ENCODE peak calls at places on chromosome 14, in five cellular contexts. G, S, C, P and Q are unnamed samples.

GRCh38 chr14:90740081-90740480 is 76.1 kb downstream of the TTC7B start:
- DNase-seq in S (no peak), C (no peak), G (no peak), P (peak), Q (no peak)

GRCh38 chr14:75523771-75524171 is 1.5 kb downstream of the BATF start:
- DNase-seq in S (peak), G (no peak), P (no peak), C (no peak), Q (no peak)

GRCh38 chr14:97380539-97380941 is 583.4 kb downstream of the VRK1 start:
- DNase-seq in P (peak), S (no peak), C (no peak), G (no peak), Q (no peak)

GRCh38 chr14:60161176-60162107 is 3.8 kb downstream of the DHRS7 start:
- DNase-seq in S (peak), C (no peak), G (no peak), P (peak), Q (no peak)

GRCh38 chr14:84937044-84937443 is 592.9 kb upstream of the FLRT2 start:
- DNase-seq in S (no peak), G (no peak), P (no peak), C (no peak), Q (no peak)

GRCh38 chr14:74619672-74620131 is 7.7 kb upstream of the LTBP2 start:
- DNase-seq in P (peak), C (peak), G (peak), S (peak), Q (peak)

GRCh38 chr14:99075061-99075460 is 196.9 kb downstream of the BCL11B start:
- DNase-seq in G (no peak), P (no peak), C (no peak), S (no peak), Q (no peak)

GRCh38 chr14:69539631-69540410 is 34.9 kb downstream of the CCDC177 start:
- DNase-seq in G (no peak), C (no peak), S (peak), P (peak), Q (no peak)

GRCh38 chr14:85531594-85532391 is 1.8 kb downstream of the FLRT2 start:
- DNase-seq in S (peak), G (peak), P (peak), C (no peak), Q (no peak)

GRCh38 chr14:74941676-74942097 is 13.7 kb downstream of the PGF start:
- DNase-seq in S (peak), P (peak), C (no peak), G (peak), Q (no peak)

GRCh38 chr14:52918486-52918885 is 32.4 kb downstream of the FERMT2 start:
- DNase-seq in G (no peak), P (no peak), C (no peak), S (peak), Q (no peak)

GRCh38 chr14:101595887-101596721 is 34.8 kb downstream of the DIO3 start:
- DNase-seq in C (no peak), P (no peak), G (no peak), S (no peak), Q (peak)

GRCh38 chr14:45649051-45649450 is 396.0 kb upstream of the MIS18BP1 start:
- DNase-seq in S (no peak), G (no peak), C (no peak), P (no peak), Q (no peak)

GRCh38 chr14:24407608-24408325 is 9.0 kb downstream of the NYNRIN start:
- DNase-seq in G (no peak), S (no peak), P (peak), C (no peak), Q (no peak)

GRCh38 chr14:53848851-53849250 is 107.8 kb downstream of the BMP4 start:
- DNase-seq in C (no peak), G (no peak), S (no peak), P (no peak), Q (no peak)

GRCh38 chr14:95862243-95862642 is 14.4 kb upstream of the TUNAR start:
- DNase-seq in C (no peak), G (no peak), S (no peak), P (no peak), Q (no peak)

GRCh38 chr14:26738571-26738970 is 140.7 kb upstream of the NOVA1 start:
- DNase-seq in S (no peak), C (no peak), G (no peak), P (no peak), Q (no peak)

GRCh38 chr14:54697806-54698205 is 130.9 kb downstream of the SAMD4A start:
- DNase-seq in S (no peak), C (no peak), P (no peak), G (no peak), Q (no peak)

GRCh38 chr14:50741571-50741970 is 73.5 kb upstream of the SAV1 start:
- DNase-seq in P (no peak), C (peak), S (peak), G (no peak), Q (peak)

GRCh38 chr14:62189698-62190097 is 427.5 kb downstream of the SNAPC1 start:
- DNase-seq in P (peak), G (peak), S (peak), C (peak), Q (no peak)

GRCh38 chr14:20690848-20691640 is 2.5 kb downstream of the ANG start:
- DNase-seq in P (peak), S (peak), G (peak), C (peak), Q (peak)

GRCh38 chr14:37045340-37046061 is 126.9 kb downstream of the SLC25A21 start:
- DNase-seq in C (no peak), S (no peak), G (no peak), P (no peak), Q (no peak)

GRCh38 chr14:77622562-77622961 is 6.1 kb upstream of the SPTLC2 start:
- DNase-seq in G (no peak), P (no peak), S (no peak), C (no peak), Q (no peak)

GRCh38 chr14:70086685-70087379 is 101.9 kb downstream of the SLC8A3 start:
- DNase-seq in P (peak), C (peak), G (no peak), S (peak), Q (peak)

GRCh38 chr14:68956728-68957127 is 22.4 kb downstream of the ACTN1 start:
- DNase-seq in S (peak), P (no peak), G (no peak), C (peak), Q (no peak)

GRCh38 chr14:71362920-71363584 is 455.8 kb downstream of the PCNX1 start:
- DNase-seq in C (no peak), S (no peak), G (no peak), P (no peak), Q (no peak)

GRCh38 chr14:74414793-74415437 is 11.1 kb downstream of the SYNDIG1L start:
- DNase-seq in S (no peak), G (no peak), P (peak), C (no peak), Q (no peak)

GRCh38 chr14:69716483-69717187 is 50.3 kb upstream of the SRSF5 start:
- DNase-seq in C (peak), S (peak), P (no peak), G (no peak), Q (no peak)

GRCh38 chr14:85463512-85463911 is 66.4 kb upstream of the FLRT2 start:
- DNase-seq in G (no peak), C (no peak), P (no peak), S (no peak), Q (no peak)

GRCh38 chr14:61889914-61890351 is 127.7 kb downstream of the SNAPC1 start:
- DNase-seq in G (no peak), P (no peak), C (no peak), S (no peak), Q (no peak)

GRCh38 chr14:91059576-91060471 is 617 bp downstream of the RPS6KA5 start:
- DNase-seq in P (peak), S (no peak), G (no peak), C (no peak), Q (no peak)

GRCh38 chr14:96225745-96226151 is 21.1 kb downstream of the BDKRB2 start:
- DNase-seq in C (no peak), S (no peak), P (no peak), G (no peak), Q (peak)

GRCh38 chr14:69629225-69630127 is 18.1 kb downstream of the SUSD6 start:
- DNase-seq in P (no peak), S (no peak), G (no peak), C (no peak), Q (no peak)

GRCh38 chr14:52315355-52315718 is 1.2 kb downstream of the PTGER2 start:
- DNase-seq in P (no peak), G (no peak), S (no peak), C (no peak), Q (no peak)

GRCh38 chr14:78074546-78074945 is 95.6 kb upstream of the NRXN3 start:
- DNase-seq in C (no peak), P (no peak), S (no peak), G (no peak), Q (no peak)

GRCh38 chr14:88868558-88869159 is 44.2 kb downstream of the TTC8 start:
- DNase-seq in C (peak), S (no peak), P (no peak), G (no peak), Q (no peak)

GRCh38 chr14:73752297-73752992 is 38.3 kb upstream of the PNMA1 start:
- DNase-seq in S (peak), C (peak), P (peak), G (peak), Q (no peak)

GRCh38 chr14:31206536-31207286 is 882 bp downstream of the HECTD1 start:
- DNase-seq in G (peak), C (no peak), S (no peak), P (peak), Q (no peak)

GRCh38 chr14:72476657-72477499 is 417.0 kb downstream of the DPF3 start:
- DNase-seq in C (peak), P (no peak), G (no peak), S (peak), Q (peak)
- H3K4me3 ChIP-seq in C (no peak), P (no peak), G (no peak), S (no peak), Q (no peak)

GRCh38 chr14:59020382-59020781 is 168.1 kb upstream of the DAAM1 start:
- DNase-seq in S (peak), G (no peak), C (peak), P (no peak), Q (no peak)
- TF ChIP-seq CTCF in S (peak), G (no peak), C (peak), P (peak), Q (peak)

DNA sequence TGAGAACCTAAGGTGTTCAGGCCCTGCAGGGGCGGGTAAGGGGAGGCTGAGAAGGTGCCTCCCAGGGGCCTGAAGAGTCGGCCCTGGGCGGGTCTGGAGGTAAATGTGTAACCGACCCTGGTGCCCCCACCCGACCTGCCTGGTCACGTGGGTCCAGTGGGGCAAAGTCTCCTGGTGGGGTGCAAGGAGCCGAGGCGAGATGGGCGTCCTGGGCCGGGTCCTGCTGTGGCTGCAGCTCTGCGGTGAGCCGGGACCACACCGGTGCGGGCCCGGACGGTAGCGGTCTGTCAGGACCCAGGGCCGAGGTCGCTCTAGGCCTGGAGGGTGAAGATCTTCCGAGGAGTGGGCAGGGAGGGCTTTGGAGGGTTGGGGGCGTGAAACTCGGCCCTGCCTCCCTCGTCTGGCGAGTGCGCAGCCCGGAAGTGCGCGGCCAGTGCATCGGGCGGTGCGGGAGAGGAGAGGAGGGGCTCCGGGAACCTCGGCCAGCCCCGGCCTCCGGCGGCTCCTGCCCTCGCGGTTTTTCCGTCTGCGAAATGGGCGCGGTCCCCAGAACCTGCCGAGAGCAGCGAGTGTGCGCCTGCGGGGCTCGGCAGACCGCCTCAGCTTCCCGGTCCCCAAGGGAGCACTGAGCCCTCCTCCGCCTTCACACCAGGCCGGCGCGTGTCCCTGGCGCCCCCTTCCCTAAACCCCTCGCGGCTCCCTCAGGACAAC is at the start of gene AMN:
- DNase-seq in G (no peak), C (no peak), P (no peak), S (no peak), Q (no peak)
- H3K4me3 ChIP-seq in G (no peak), C (peak), P (peak), S (no peak), Q (no peak)

DNA sequence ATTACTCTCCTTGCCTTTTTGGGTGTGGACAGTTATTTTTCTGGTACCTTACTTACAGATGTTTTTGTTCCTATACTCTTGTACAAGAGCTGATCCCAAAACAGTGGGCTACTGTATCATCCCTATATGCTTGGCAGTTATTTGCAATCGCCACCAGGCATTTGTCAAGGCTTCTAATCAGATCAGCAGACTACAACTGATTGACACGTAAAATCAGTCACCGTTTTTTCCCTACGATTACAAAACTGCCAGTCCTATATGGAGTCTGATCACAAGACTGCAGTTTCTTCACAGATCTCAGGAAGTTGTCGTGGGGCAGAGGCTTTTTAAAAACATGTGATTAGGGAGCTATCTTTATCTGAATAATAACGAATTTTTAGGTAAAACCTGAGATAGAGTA is 1.3 kb downstream of the LYSET start:
- DNase-seq in P (no peak), G (no peak), S (no peak), C (no peak), Q (no peak)
- TF ChIP-seq CTCF in P (no peak), G (no peak), S (no peak), C (no peak), Q (no peak)

DNA sequence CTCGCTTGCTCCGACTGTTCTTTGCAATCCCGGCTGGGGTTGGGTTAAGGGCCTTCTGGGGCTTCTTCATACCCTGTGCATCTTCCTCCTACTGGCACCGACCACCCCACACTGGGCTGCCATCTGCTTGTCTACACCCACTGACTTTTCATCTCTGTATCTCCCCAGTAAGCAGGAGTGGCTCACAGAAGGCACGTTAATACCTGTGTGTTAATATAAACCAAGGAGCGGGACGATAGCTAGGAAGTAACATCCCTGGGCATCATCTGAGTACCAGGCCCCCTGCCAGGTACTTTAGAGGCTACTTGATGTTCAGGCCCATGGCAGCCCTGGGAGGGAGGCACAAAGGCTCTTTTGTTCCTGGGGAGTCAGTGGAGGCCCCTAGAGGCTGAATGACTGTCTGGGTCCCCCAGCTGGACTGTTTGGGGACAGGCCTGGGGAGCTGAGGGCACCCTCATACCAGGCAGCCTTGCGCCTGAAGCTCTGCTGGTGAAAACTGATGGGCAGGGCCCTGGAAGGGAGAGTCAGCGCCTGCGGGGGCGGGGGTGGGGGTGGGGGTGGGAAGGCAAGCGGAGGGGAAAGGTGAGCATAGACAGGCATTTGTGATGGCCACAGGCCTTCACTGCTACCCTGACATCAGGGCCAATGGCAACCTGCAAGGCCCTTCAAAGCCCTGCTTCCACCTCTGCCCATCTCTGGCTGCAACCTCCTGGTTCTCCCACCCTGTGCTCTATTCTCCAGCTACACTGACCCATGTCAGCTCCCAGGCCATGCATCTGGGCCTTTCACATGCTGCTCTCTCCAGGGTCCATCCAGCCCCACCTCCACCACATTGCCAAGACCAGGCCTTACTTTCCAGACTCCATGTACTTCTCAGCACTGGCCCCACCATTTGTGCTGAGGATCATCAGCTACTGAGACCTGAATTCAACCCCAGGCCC is 34.2 kb upstream of the DEGS2 start:
- DNase-seq in G (no peak), S (no peak), P (no peak), C (no peak), Q (no peak)
- H3K4me3 ChIP-seq in G (peak), S (peak), P (peak), C (peak), Q (peak)

GRCh38 chr14:34766060-34766459 is 51.7 kb upstream of the CFL2 start:
- DNase-seq in C (no peak), G (no peak), S (no peak), P (no peak), Q (no peak)
- TF ChIP-seq CTCF in C (no peak), G (no peak), S (no peak), P (no peak), Q (peak)

GRCh38 chr14:105087308-105087962 is 22.2 kb upstream of the GPR132 start:
- DNase-seq in P (no peak), G (peak), S (peak), C (no peak), Q (no peak)
- H3K4me3 ChIP-seq in P (peak), G (peak), S (peak), C (peak), Q (peak)